ENCODE peak calls at places on chromosomes 7 and 10, in ten cellular contexts. E, X, S, V, D, P, Q, O, H and K are unnamed samples. For H3K4me1, the result is how much of the 10 kb centered on the place peaks cover.

GRCh38 chr10:37860494-37861190 is 3.2 kb upstream of the ZNF248 start:
- DNase-seq in S (peak), P (no peak), H (no peak), E (no peak), X (no peak), D (no peak), Q (no peak), O (peak), V (peak), K (no peak)

GRCh38 chr7:21300692-21301091 is 127.2 kb upstream of the SP4 start:
- DNase-seq in H (no peak), Q (no peak), O (no peak), E (peak), P (no peak), S (no peak), D (no peak), V (no peak), X (no peak), K (no peak)

GRCh38 chr10:22652988-22653431 is 61.4 kb downstream of the PIP4K2A start:
- DNase-seq in P (no peak), E (no peak), S (no peak), Q (no peak), D (no peak), H (no peak), X (no peak), V (no peak), O (no peak), K (no peak)

GRCh38 chr7:116258734-116259133 is 48.4 kb downstream of the TES start:
- DNase-seq in O (peak), V (peak), X (no peak), S (peak), P (no peak), Q (no peak), H (no peak), E (peak), D (no peak), K (no peak)

GRCh38 chr10:86652361-86653202 is 1.8 kb upstream of the OPN4 start:
- DNase-seq in P (peak), O (no peak), S (no peak), D (no peak), X (no peak), V (no peak), E (no peak), H (no peak), Q (no peak), K (no peak)

GRCh38 chr10:69315100-69315542 is 36.8 kb downstream of the HK1 start:
- DNase-seq in Q (no peak), O (no peak), X (no peak), P (no peak), V (no peak), E (no peak), D (no peak), H (no peak), S (no peak), K (no peak)

GRCh38 chr7:47100148-47100547 is 481.8 kb downstream of the TNS3 start:
- DNase-seq in H (no peak), P (no peak), S (no peak), X (no peak), E (no peak), V (no peak), O (no peak), Q (no peak), D (no peak), K (no peak)

GRCh38 chr10:95411635-95412034 is 120.8 kb upstream of the PDLIM1 start:
- DNase-seq in Q (no peak), P (no peak), D (no peak), V (no peak), X (no peak), O (no peak), E (no peak), S (no peak), H (no peak), K (no peak)

GRCh38 chr7:79936281-79936983 is 198.2 kb upstream of the GNAI1 start:
- DNase-seq in S (no peak), H (no peak), P (no peak), E (no peak), O (no peak), Q (no peak), V (no peak), D (no peak), X (no peak), K (no peak)

GRCh38 chr10:20988357-20988983 is 91.4 kb upstream of the NEBL start:
- DNase-seq in H (no peak), P (no peak), X (no peak), Q (no peak), S (no peak), E (no peak), D (no peak), O (no peak), V (peak), K (peak)

GRCh38 chr7:106875508-106875907 is 10.4 kb downstream of the PIK3CG start:
- DNase-seq in E (no peak), V (no peak), S (no peak), O (no peak), Q (no peak), P (no peak), X (no peak), D (no peak), H (no peak), K (no peak)

GRCh38 chr10:7423521-7423920 is 12.7 kb upstream of the SFMBT2 start:
- DNase-seq in H (no peak), Q (no peak), X (no peak), D (no peak), E (no peak), P (no peak), V (no peak), O (no peak), S (no peak), K (no peak)

GRCh38 chr7:38858281-38858884 is 50.6 kb downstream of the VPS41 start:
- DNase-seq in H (no peak), Q (no peak), V (peak), D (no peak), E (no peak), S (no peak), O (no peak), X (no peak), P (no peak), K (no peak)

GRCh38 chr7:50265968-50266694 is 38.4 kb upstream of the IKZF1 start:
- DNase-seq in Q (no peak), X (no peak), H (no peak), O (no peak), V (no peak), P (no peak), E (no peak), S (no peak), D (no peak), K (no peak)

GRCh38 chr10:14623931-14624330 is 150.8 kb downstream of the FAM107B start:
- DNase-seq in V (no peak), D (no peak), P (no peak), E (no peak), Q (no peak), X (no peak), O (no peak), S (no peak), H (no peak), K (no peak)

GRCh38 chr7:135761751-135762488 is 13.3 kb upstream of the FAM180A start:
- DNase-seq in P (no peak), D (peak), S (no peak), E (no peak), H (no peak), Q (no peak), X (no peak), V (peak), O (no peak), K (no peak)

GRCh38 chr7:28389504-28390385 is 22.6 kb upstream of the CREB5 start:
- DNase-seq in V (peak), E (peak), O (no peak), Q (no peak), P (no peak), D (no peak), H (no peak), S (peak), X (no peak), K (no peak)

GRCh38 chr7:69445549-69445948 is 152.7 kb upstream of the AUTS2 start:
- DNase-seq in E (no peak), X (no peak), S (no peak), H (no peak), Q (no peak), V (peak), D (no peak), O (no peak), P (no peak), K (no peak)

GRCh38 chr7:7772385-7772784 is 54.0 kb upstream of the RPA3 start:
- DNase-seq in H (no peak), V (no peak), S (peak), O (no peak), D (no peak), X (no peak), Q (no peak), P (no peak), E (no peak), K (no peak)

GRCh38 chr10:58567652-58568051 is 55.0 kb downstream of the BICC1 start:
- DNase-seq in O (no peak), X (no peak), E (no peak), P (no peak), V (no peak), Q (no peak), S (no peak), D (no peak), H (no peak), K (no peak)

GRCh38 chr7:8151161-8151560 is 110.8 kb downstream of the ICA1 start:
- DNase-seq in O (no peak), V (no peak), E (no peak), Q (no peak), X (no peak), H (no peak), P (no peak), D (no peak), S (no peak), K (no peak)

GRCh38 chr10:84727398-84727797 is 399.0 kb downstream of the CCSER2 start:
- DNase-seq in O (no peak), Q (no peak), S (no peak), E (no peak), H (no peak), P (no peak), V (no peak), X (no peak), D (no peak), K (no peak)

GRCh38 chr10:128525444-128525843 is 399.2 kb upstream of the MKI67 start:
- DNase-seq in S (no peak), O (no peak), Q (no peak), X (no peak), H (no peak), E (no peak), D (no peak), P (no peak), V (no peak), K (no peak)

GRCh38 chr7:13110107-13110506 is 422.7 kb downstream of the ARL4A start:
- DNase-seq in P (no peak), X (no peak), E (no peak), H (no peak), Q (no peak), O (no peak), V (no peak), S (no peak), D (no peak), K (no peak)

GRCh38 chr7:12389089-12389700 is 14.5 kb downstream of the VWDE start:
- DNase-seq in V (peak), X (no peak), S (peak), O (no peak), Q (peak), H (no peak), P (no peak), E (peak), D (no peak), K (peak)

GRCh38 chr10:124935946-124936345 is 6.0 kb upstream of the ZRANB1 start:
- DNase-seq in Q (no peak), X (no peak), E (peak), D (no peak), S (no peak), O (no peak), P (no peak), H (no peak), V (peak), K (no peak)

GRCh38 chr7:1842321-1843221 is 172.5 kb downstream of the ELFN1 start:
- DNase-seq in O (peak), Q (no peak), X (peak), S (no peak), P (peak), D (peak), E (no peak), H (no peak), V (no peak), K (no peak)

GRCh38 chr10:77819210-77820140 is 107.1 kb downstream of the DLG5 start:
- DNase-seq in V (no peak), P (no peak), S (no peak), D (no peak), E (no peak), Q (no peak), H (no peak), O (no peak), X (no peak), K (no peak)

DNA sequence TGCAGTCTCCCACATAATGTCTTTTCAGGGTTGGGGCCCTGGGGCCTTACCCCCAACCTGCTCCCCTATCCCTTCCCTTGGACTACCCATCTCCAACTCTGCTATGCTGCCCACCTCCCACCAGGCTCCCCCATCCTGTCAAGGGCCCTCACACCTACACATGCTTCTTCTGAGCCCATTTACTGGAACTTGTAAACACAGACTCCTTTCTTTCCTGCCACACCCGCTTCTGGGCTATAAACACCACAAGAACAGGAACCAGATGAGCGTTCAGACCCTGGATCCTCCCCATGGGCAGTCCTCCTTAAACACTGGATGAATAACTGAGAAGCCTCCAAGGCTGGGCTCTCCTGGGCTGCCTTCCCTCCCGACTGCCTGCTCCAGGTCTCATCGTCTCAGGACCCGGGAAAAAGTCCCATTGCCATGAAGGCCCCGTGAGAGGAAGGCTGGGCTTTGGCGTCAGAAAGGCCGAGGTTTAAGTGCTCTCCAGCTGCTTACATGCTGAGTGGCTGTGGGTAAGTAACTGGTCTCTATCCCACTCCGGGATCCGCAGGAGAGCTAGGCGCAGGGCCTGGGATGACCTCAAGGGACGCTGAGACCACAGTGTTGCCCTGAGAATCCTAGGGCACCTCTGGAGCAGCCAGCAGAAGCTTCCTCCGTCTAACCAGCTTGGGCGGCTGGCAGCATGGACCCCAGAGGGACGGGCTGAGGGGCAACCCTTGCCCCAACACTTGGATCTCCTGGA is 15.6 kb upstream of the CRHR2 start:
- DNase-seq in D (no peak), S (no peak), X (no peak), H (no peak), V (no peak), P (no peak), Q (no peak), E (no peak), O (no peak), K (no peak)
- H3K4me1 ChIP-seq in D (under half), S (under half), X (under half), H (under half), V (under half), P (under half), Q (under half), E (under half), O (under half), K (under half)

GRCh38 chr10:11609492-11610093 is 1.9 kb downstream of the USP6NL start:
- DNase-seq in E (no peak), V (no peak), H (no peak), D (no peak), P (no peak), X (no peak), Q (no peak), S (no peak), O (no peak), K (no peak)
- H3K4me3 ChIP-seq in E (peak), V (peak), H (peak), D (peak), P (no peak), X (no peak), Q (peak), S (no peak), O (no peak), K (no peak)

GRCh38 chr7:143884978-143885559 is 16.9 kb downstream of the TCAF1 start:
- DNase-seq in S (no peak), Q (no peak), D (peak), E (peak), X (peak), H (no peak), O (peak), P (no peak), V (peak), K (no peak)
- H3K27ac ChIP-seq in S (no peak), Q (no peak), D (no peak), E (peak), X (no peak), H (no peak), O (peak), P (no peak), V (no peak), K (no peak)

GRCh38 chr10:11326919-11327318 is 284.5 kb downstream of the USP6NL start:
- DNase-seq in P (no peak), Q (no peak), H (no peak), O (no peak), X (no peak), S (no peak), E (no peak), D (no peak), V (no peak), K (no peak)

GRCh38 chr10:11331178-11331577 is 280.3 kb downstream of the USP6NL start:
- DNase-seq in E (no peak), H (no peak), V (no peak), X (no peak), P (no peak), O (no peak), Q (no peak), S (no peak), D (no peak), K (no peak)

GRCh38 chr10:11330383-11331020 is 280.9 kb downstream of the USP6NL start:
- DNase-seq in S (no peak), V (peak), D (no peak), H (no peak), O (no peak), Q (no peak), E (no peak), P (no peak), X (no peak), K (no peak)

GRCh38 chr10:11328264-11329054 is 283.0 kb downstream of the USP6NL start:
- DNase-seq in P (no peak), Q (no peak), V (peak), D (no peak), O (no peak), E (no peak), S (no peak), H (no peak), X (no peak), K (no peak)

GRCh38 chr10:11329055-11329673 is 282.3 kb downstream of the USP6NL start:
- DNase-seq in S (no peak), X (no peak), H (no peak), O (no peak), Q (no peak), D (no peak), P (no peak), V (no peak), E (no peak), K (no peak)
- H3K4me1 ChIP-seq in S (under half), X (under half), H (under half), O (under half), Q (under half), D (under half), P (under half), V (under half), E (under half), K (under half)

DNA sequence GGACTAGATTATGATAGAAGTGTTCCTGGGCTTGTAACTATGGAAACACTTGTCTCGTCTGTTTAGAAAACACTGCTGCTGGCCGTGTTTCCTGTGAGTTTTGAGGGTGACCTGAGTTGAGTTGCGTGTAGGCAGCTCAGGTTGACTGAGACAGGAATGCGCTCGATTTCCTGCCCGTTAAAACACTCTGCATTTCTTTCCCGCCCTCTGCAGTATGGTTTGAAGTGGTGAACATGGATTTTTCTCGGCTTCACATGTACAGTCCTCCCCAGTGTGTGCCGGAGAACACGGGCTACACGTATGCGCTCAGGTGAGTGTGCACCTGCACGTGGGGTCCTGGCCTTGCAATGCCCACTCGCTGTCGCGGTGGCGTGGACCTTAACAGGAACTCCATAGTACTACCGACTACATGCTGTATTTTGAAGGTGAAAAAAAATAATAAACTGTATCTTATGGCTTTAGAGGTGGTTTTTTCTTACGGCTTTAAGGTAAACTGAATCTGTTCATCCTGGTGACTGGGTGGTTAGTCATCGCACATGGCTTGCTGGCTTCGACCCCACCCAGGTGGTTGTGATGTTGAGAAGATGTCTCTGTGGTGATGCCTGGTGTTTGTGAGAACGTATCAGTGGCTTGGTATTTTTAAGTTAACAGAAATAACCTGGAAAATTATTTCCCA is at the start of gene SUN1:
- DNase-seq in O (peak), X (no peak), H (no peak), Q (no peak), S (no peak), V (peak), D (no peak), E (no peak), P (peak), K (no peak)
- H3K4me3 ChIP-seq in O (peak), X (peak), H (peak), Q (peak), S (no peak), V (peak), D (no peak), E (no peak), P (peak), K (no peak)